ENCODE peak calls at places on chromosomes 3 and 15, in four cellular contexts. One of them, this sample, is unnamed.

GRCh38 chr3:184737641-184738518 is 26.0 kb upstream of the MAGEF1 start:
- DNase-seq in brain microvascular endothelial cell: peak; percentile 77
- DNase-seq in NCI-H1694 treated with DMSO at 0.1 percent for 48 hours: no peak
- DNase-seq in kidney epithelial cell: no peak
- DNase-seq in this sample: no peak

GRCh38 chr15:85583404-85584390 is 203.3 kb downstream of the AKAP13 start:
- DNase-seq in brain microvascular endothelial cell: no peak
- DNase-seq in NCI-H1694 treated with DMSO at 0.1 percent for 48 hours: no peak
- DNase-seq in kidney epithelial cell: no peak
- DNase-seq in this sample: peak; percentile 70

GRCh38 chr3:74465652-74466415 is 148.6 kb downstream of the CNTN3 start:
- DNase-seq in kidney epithelial cell: no peak
- DNase-seq in brain microvascular endothelial cell: no peak
- DNase-seq in NCI-H1694 treated with DMSO at 0.1 percent for 48 hours: no peak
- DNase-seq in this sample: no peak

GRCh38 chr3:72999971-73000370 is 3.4 kb downstream of the PPP4R2 start:
- DNase-seq in kidney epithelial cell: no peak
- DNase-seq in brain microvascular endothelial cell: no peak
- DNase-seq in NCI-H1694 treated with DMSO at 0.1 percent for 48 hours: no peak
- DNase-seq in this sample: no peak

GRCh38 chr3:5071061-5071460 is 51.0 kb upstream of the ARL8B start:
- DNase-seq in kidney epithelial cell: no peak
- DNase-seq in NCI-H1694 treated with DMSO at 0.1 percent for 48 hours: no peak
- DNase-seq in brain microvascular endothelial cell: peak; percentile 24
- DNase-seq in this sample: no peak

GRCh38 chr3:135103913-135104312 is 308.9 kb downstream of the EPHB1 start:
- DNase-seq in NCI-H1694 treated with DMSO at 0.1 percent for 48 hours: no peak
- DNase-seq in kidney epithelial cell: no peak
- DNase-seq in brain microvascular endothelial cell: no peak
- DNase-seq in this sample: no peak

GRCh38 chr15:52282418-52282817 is 13.2 kb downstream of the MYO5C start:
- DNase-seq in kidney epithelial cell: no peak
- DNase-seq in NCI-H1694 treated with DMSO at 0.1 percent for 48 hours: no peak
- DNase-seq in brain microvascular endothelial cell: no peak
- DNase-seq in this sample: no peak

GRCh38 chr3:183504597-183504996 is 50.9 kb downstream of the KLHL6 start:
- DNase-seq in NCI-H1694 treated with DMSO at 0.1 percent for 48 hours: no peak
- DNase-seq in brain microvascular endothelial cell: no peak
- DNase-seq in kidney epithelial cell: no peak
- DNase-seq in this sample: no peak

GRCh38 chr3:46987485-46988401 is 8.3 kb downstream of the NBEAL2 start:
- DNase-seq in brain microvascular endothelial cell: no peak
- DNase-seq in NCI-H1694 treated with DMSO at 0.1 percent for 48 hours: no peak
- DNase-seq in kidney epithelial cell: no peak
- DNase-seq in this sample: peak; percentile 77

GRCh38 chr15:95857124-95857757 is 473.3 kb upstream of the NR2F2 start:
- DNase-seq in NCI-H1694 treated with DMSO at 0.1 percent for 48 hours: no peak
- DNase-seq in kidney epithelial cell: no peak
- DNase-seq in brain microvascular endothelial cell: peak; percentile 48
- DNase-seq in this sample: no peak

GRCh38 chr3:62990704-62991413 is 115.6 kb upstream of the CADPS start:
- DNase-seq in NCI-H1694 treated with DMSO at 0.1 percent for 48 hours: no peak
- DNase-seq in brain microvascular endothelial cell: no peak
- DNase-seq in kidney epithelial cell: no peak
- DNase-seq in this sample: no peak

GRCh38 chr3:78659386-78659987 is 1108.3 kb downstream of the ROBO1 start:
- DNase-seq in brain microvascular endothelial cell: peak; percentile 48
- DNase-seq in kidney epithelial cell: no peak
- DNase-seq in NCI-H1694 treated with DMSO at 0.1 percent for 48 hours: no peak
- DNase-seq in this sample: no peak

GRCh38 chr3:130844462-130844861 is 49.4 kb upstream of the ATP2C1 start:
- DNase-seq in brain microvascular endothelial cell: no peak
- DNase-seq in NCI-H1694 treated with DMSO at 0.1 percent for 48 hours: no peak
- DNase-seq in kidney epithelial cell: no peak
- DNase-seq in this sample: no peak

GRCh38 chr3:9422712-9423424 is 25.5 kb downstream of the SETD5 start:
- DNase-seq in NCI-H1694 treated with DMSO at 0.1 percent for 48 hours: peak; percentile 71
- DNase-seq in brain microvascular endothelial cell: peak; percentile 98
- DNase-seq in kidney epithelial cell: peak; percentile 91
- DNase-seq in this sample: peak; percentile 86

GRCh38 chr3:188026191-188026968 is 127.6 kb upstream of the LPP start:
- DNase-seq in NCI-H1694 treated with DMSO at 0.1 percent for 48 hours: no peak
- DNase-seq in kidney epithelial cell: peak; percentile 93
- DNase-seq in brain microvascular endothelial cell: no peak
- DNase-seq in this sample: no peak

GRCh38 chr3:99879275-99879674 is 61.6 kb downstream of the CMSS1 start:
- DNase-seq in brain microvascular endothelial cell: no peak
- DNase-seq in kidney epithelial cell: no peak
- DNase-seq in NCI-H1694 treated with DMSO at 0.1 percent for 48 hours: no peak
- DNase-seq in this sample: no peak